ENCODE peak calls at places on chromosomes 12 and 14, in seven cellular contexts. Q is psoas muscle, M is ELR, X is AG20443, J is T-helper 9 cell, D is stomach, N is AG09309. K is an unnamed sample.

GRCh38 chr14:24092960-24093900 is 881 bp upstream of the PCK2 start:
- DNase-seq in Q (no peak), J (no peak), N (no peak), M (no peak), D (no peak), X (no peak), K (no peak)

GRCh38 chr12:113242018-113242418 is 20.8 kb downstream of the TPCN1 start:
- DNase-seq in J (no peak), X (peak), M (no peak), Q (peak), N (peak), D (peak), K (peak)

GRCh38 chr14:68584786-68585185 is 208.1 kb downstream of the ZFP36L1 start:
- DNase-seq in J (no peak), M (no peak), X (no peak), Q (no peak), N (no peak), D (no peak), K (no peak)

GRCh38 chr12:32885831-32886230 is 10.7 kb downstream of the PKP2 start:
- DNase-seq in J (no peak), Q (no peak), D (no peak), M (no peak), X (no peak), N (no peak), K (no peak)

GRCh38 chr12:49868952-49869815 is 26.3 kb upstream of the BCDIN3D start:
- DNase-seq in M (peak), N (peak), Q (peak), J (no peak), X (peak), D (peak), K (peak)

GRCh38 chr12:120231316-120232011 is 30.6 kb upstream of the RPLP0 start:
- DNase-seq in J (peak), M (peak), D (peak), X (peak), N (peak), Q (peak), K (peak)

GRCh38 chr12:11762723-11763326 is 113.4 kb downstream of the ETV6 start:
- DNase-seq in Q (no peak), M (no peak), N (no peak), D (no peak), J (no peak), X (peak), K (no peak)

GRCh38 chr12:121323908-121324307 is 27.4 kb upstream of the CAMKK2 start:
- DNase-seq in D (no peak), M (no peak), J (no peak), N (no peak), X (no peak), Q (no peak), K (no peak)

K was measured in adrenal gland.